ENCODE peak calls at places on chromosomes 12 and 14, in five cellular contexts. P, C, Q, W and V are unnamed samples.

GRCh38 chr12:3042826-3043225 is 34.4 kb upstream of the TSPAN9 start:
- DNase-seq in P (no peak), C (no peak), Q (no peak), W (no peak), V (no peak)

GRCh38 chr14:77086017-77086727 is 11.9 kb upstream of the CIPC start:
- DNase-seq in P (peak; percentile 62), C (peak; percentile 71), Q (no peak), W (no peak), V (peak; percentile 58)

GRCh38 chr12:120439646-120440247 is 1.8 kb downstream of the COX6A1 start:
- DNase-seq in P (peak; percentile 83), C (peak; percentile 86), Q (peak; percentile 70), W (peak; percentile 59), V (peak; percentile 47)

GRCh38 chr12:107404981-107405380 is 280.6 kb upstream of the PWP1 start:
- DNase-seq in P (peak; percentile 59), C (peak; percentile 30), Q (no peak), W (peak; percentile 57), V (peak; percentile 56)

GRCh38 chr14:63713765-63714164 is 14.1 kb downstream of the SGPP1 start:
- DNase-seq in P (no peak), C (no peak), Q (no peak), W (peak; percentile 32), V (peak; percentile 84)

GRCh38 chr12:128795530-128796361 is 28.0 kb downstream of the SLC15A4 start:
- DNase-seq in P (no peak), C (no peak), Q (no peak), W (no peak), V (no peak)

GRCh38 chr14:71693373-71693772 is 238.9 kb upstream of the RGS6 start:
- DNase-seq in P (no peak), C (no peak), Q (no peak), W (no peak), V (no peak)

GRCh38 chr14:101929946-101930345 is 34.4 kb upstream of the DYNC1H1 start:
- DNase-seq in P (no peak), C (no peak), Q (no peak), W (no peak), V (no peak)

GRCh38 chr14:62143235-62143634 is 381.0 kb downstream of the SNAPC1 start:
- DNase-seq in P (no peak), C (no peak), Q (no peak), W (no peak), V (no peak)

GRCh38 chr14:67579040-67579439 is 21.0 kb downstream of the PIGH start:
- DNase-seq in P (no peak), C (no peak), Q (no peak), W (no peak), V (no peak)

GRCh38 chr12:64890873-64891468 is 66.5 kb downstream of the TBC1D30 start:
- DNase-seq in P (peak; percentile 79), C (peak; percentile 83), Q (no peak), W (peak; percentile 51), V (no peak)

GRCh38 chr12:104519190-104519857 is 62.6 kb downstream of the CHST11 start:
- DNase-seq in P (no peak), C (no peak), Q (no peak), W (no peak), V (no peak)

GRCh38 chr12:11861155-11861863 is 209.4 kb upstream of the BCL2L14 start:
- DNase-seq in P (peak; percentile 10), C (no peak), Q (no peak), W (no peak), V (no peak)

GRCh38 chr14:58104808-58105207 is 47.2 kb downstream of the ARMH4 start:
- DNase-seq in P (no peak), C (no peak), Q (no peak), W (no peak), V (no peak)

GRCh38 chr12:20520572-20520971 is 152.2 kb downstream of the PDE3A start:
- DNase-seq in P (no peak), C (no peak), Q (no peak), W (no peak), V (no peak)

GRCh38 chr14:30193791-30194407 is 266.3 kb upstream of the PRKD1 start:
- DNase-seq in P (no peak), C (no peak), Q (no peak), W (no peak), V (no peak)

GRCh38 chr14:21680072-21680471 is 6.5 kb upstream of the OR4E1 start:
- DNase-seq in P (no peak), C (no peak), Q (no peak), W (no peak), V (no peak)

GRCh38 chr12:28882444-28882843 is 266.6 kb upstream of the FAR2 start:
- DNase-seq in P (no peak), C (peak; percentile 15), Q (no peak), W (no peak), V (no peak)

GRCh38 chr12:3365416-3366385 is 125.3 kb upstream of the PRMT8 start:
- DNase-seq in P (peak; percentile 80), C (peak; percentile 64), Q (peak; percentile 75), W (no peak), V (no peak)

GRCh38 chr14:76203086-76204001 is 51.6 kb downstream of the GPATCH2L start:
- DNase-seq in P (no peak), C (peak; percentile 53), Q (no peak), W (no peak), V (peak; percentile 59)

GRCh38 chr12:4049566-4050080 is 176.4 kb upstream of the PARP11 start:
- DNase-seq in P (no peak), C (no peak), Q (peak; percentile 33), W (no peak), V (no peak)

GRCh38 chr12:34625116-34625515 is 602.8 kb downstream of the ALG10 start:
- DNase-seq in P (no peak), C (no peak), Q (no peak), W (peak; percentile 7), V (peak; percentile 35)

GRCh38 chr12:82757059-82757458 is 70.4 kb downstream of the TMTC2 start:
- DNase-seq in P (no peak), C (no peak), Q (no peak), W (no peak), V (no peak)

GRCh38 chr14:94237046-94237445 is 56.0 kb downstream of the SERPINA10 start:
- DNase-seq in P (no peak), C (no peak), Q (no peak), W (no peak), V (no peak)

GRCh38 chr12:51162217-51162616 is 10.7 kb downstream of the TFCP2 start:
- DNase-seq in P (no peak), C (no peak), Q (no peak), W (no peak), V (no peak)

GRCh38 chr12:6269986-6270385 is 40.5 kb upstream of the PLEKHG6 start:
- DNase-seq in P (no peak), C (no peak), Q (no peak), W (no peak), V (no peak)

GRCh38 chr12:111437816-111438454 is 32.2 kb downstream of the SH2B3 start:
- DNase-seq in P (no peak), C (no peak), Q (no peak), W (no peak), V (peak; percentile 29)

GRCh38 chr12:88993655-88994054 is 358.6 kb downstream of the DUSP6 start:
- DNase-seq in P (peak; percentile 53), C (peak; percentile 53), Q (no peak), W (peak; percentile 63), V (no peak)

GRCh38 chr12:95003213-95003920 is at the start of gene NDUFA12:
- DNase-seq in P (peak; percentile 96), C (peak; percentile 98), Q (peak; percentile 93), W (peak; percentile 94), V (peak; percentile 92)

GRCh38 chr12:10364839-10365681 is 24.8 kb downstream of the KLRK1 start:
- DNase-seq in P (peak; percentile 45), C (peak; percentile 89), Q (no peak), W (peak; percentile 71), V (peak; percentile 79)

GRCh38 chr12:31597066-31597465 is 6.1 kb upstream of the DENND5B start:
- DNase-seq in P (no peak), C (no peak), Q (no peak), W (no peak), V (no peak)
- TF ChIP-seq CTCF in P (no peak), C (no peak), Q (no peak), W (no peak), V (no peak)

GRCh38 chr12:12946686-12947355 is 5.1 kb downstream of the GPRC5D start:
- DNase-seq in P (no peak), C (no peak), Q (peak; percentile 17), W (no peak), V (no peak)

GRCh38 chr12:12941450-12942350 is 10.3 kb downstream of the GPRC5D start:
- DNase-seq in P (no peak), C (no peak), Q (no peak), W (no peak), V (no peak)

GRCh38 chr12:12947902-12948301 is 4.1 kb downstream of the GPRC5D start:
- DNase-seq in P (no peak), C (no peak), Q (no peak), W (no peak), V (no peak)

GRCh38 chr12:12943589-12944260 is 8.2 kb downstream of the GPRC5D start:
- DNase-seq in P (no peak), C (no peak), Q (no peak), W (no peak), V (no peak)

GRCh38 chr12:12945591-12945990 is 6.4 kb downstream of the GPRC5D start:
- DNase-seq in P (no peak), C (no peak), Q (no peak), W (no peak), V (no peak)
- H3K4me2 ChIP-seq in P (no peak overlapping the region), C (no peak overlapping the region), Q (no peak overlapping the region), W (no peak overlapping the region), V (no peak overlapping the region)

DNA sequence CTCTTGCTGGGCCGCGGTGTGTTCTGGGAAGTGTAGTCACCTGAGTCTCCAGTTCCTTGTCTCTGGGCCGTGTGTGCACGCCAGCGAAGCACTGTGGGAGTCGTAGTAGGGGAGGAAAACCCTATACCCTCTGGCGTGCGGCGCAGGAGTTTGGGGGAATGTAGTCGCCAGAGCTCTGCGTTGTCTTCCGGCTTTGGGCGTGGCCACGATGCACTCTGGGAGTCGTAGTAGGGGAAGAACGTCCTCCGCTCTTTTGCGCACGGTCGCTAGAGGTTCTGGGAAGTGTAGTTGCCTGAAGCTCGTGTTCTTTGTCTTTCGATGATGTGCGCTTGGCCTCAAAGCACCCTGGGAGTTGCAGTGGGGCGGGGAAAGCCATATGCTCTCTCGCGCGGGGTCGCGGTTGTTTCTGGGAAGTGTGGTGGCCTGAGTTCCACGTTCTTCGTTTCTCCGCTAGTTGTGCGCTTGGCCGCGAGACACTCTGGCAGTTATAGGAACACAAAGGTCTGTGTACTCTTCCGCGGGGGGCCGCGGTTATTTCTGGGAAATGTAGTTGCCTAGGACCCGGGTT is 588 bp upstream of the ZNF140 start:
- DNase-seq in P (peak; percentile 99), C (peak; percentile 99), Q (peak; percentile 94), W (no peak), V (peak; percentile 95)
- TF ChIP-seq CTCF in P (no peak), C (no peak), Q (peak; percentile 6), W (no peak), V (no peak)

GRCh38 chr12:124503305-124503704 is 64.1 kb downstream of the NCOR2 start:
- DNase-seq in P (no peak), C (no peak), Q (no peak), W (no peak), V (no peak)

GRCh38 chr12:124501827-124502226 is 65.6 kb downstream of the NCOR2 start:
- DNase-seq in P (no peak), C (no peak), Q (no peak), W (no peak), V (no peak)

GRCh38 chr12:124500232-124501079 is 67.0 kb downstream of the NCOR2 start:
- DNase-seq in P (peak; percentile 76), C (peak; percentile 77), Q (peak; percentile 75), W (no peak), V (peak; percentile 83)

GRCh38 chr12:124501080-124501642 is 66.3 kb downstream of the NCOR2 start:
- DNase-seq in P (peak; percentile 52), C (no peak), Q (peak; percentile 61), W (no peak), V (no peak)

GRCh38 chr12:124502379-124502778 is 65.0 kb downstream of the NCOR2 start:
- DNase-seq in P (no peak), C (no peak), Q (no peak), W (no peak), V (no peak)
- H3K4me2 ChIP-seq in P (no peak overlapping the region), C (no peak overlapping the region), Q (no peak overlapping the region), W (no peak overlapping the region), V (no peak overlapping the region)